ENCODE peak calls at places on chromosomes 11 and 22, in six cellular contexts. V is body of pancreas, Q is A549, X is gastrocnemius medialis, S is GM12878, P is uterus. D is an unnamed sample.

GRCh38 chr11:134223066-134223465 is 701 bp downstream of the NCAPD3 start:
- DNase-seq in V (no peak), Q (no peak), X (no peak), S (no peak), P (no peak), D (no peak)

GRCh38 chr11:14520086-14520901 is at the start of gene PSMA1:
- DNase-seq in V (peak), Q (peak), X (peak), S (peak), P (peak), D (peak)

GRCh38 chr11:119673389-119674336 is 55.3 kb downstream of the NECTIN1 start:
- DNase-seq in V (peak), Q (no peak), X (no peak), S (peak), P (no peak), D (no peak)

GRCh38 chr11:64015935-64016468 is 19.7 kb upstream of the FLRT1 start:
- DNase-seq in V (no peak), Q (no peak), X (no peak), S (no peak), P (no peak), D (no peak)

GRCh38 chr22:50008151-50009040 is 4.2 kb downstream of the IL17REL start:
- DNase-seq in V (no peak), Q (no peak), X (no peak), S (no peak), P (no peak), D (no peak)

GRCh38 chr11:16713594-16713993 is 24.9 kb upstream of the C11orf58 start:
- DNase-seq in V (no peak), Q (no peak), X (no peak), S (no peak), P (no peak), D (no peak)

GRCh38 chr11:128956401-128957203 is 13.9 kb upstream of the TP53AIP1 start:
- DNase-seq in V (peak), Q (peak), X (no peak), S (peak), P (no peak), D (peak)

GRCh38 chr22:28929197-28929596 is 45.8 kb downstream of the ZNRF3 start:
- DNase-seq in V (no peak), Q (no peak), X (no peak), S (no peak), P (no peak), D (no peak)

GRCh38 chr11:23995891-23996290 is 501.0 kb upstream of the LUZP2 start:
- DNase-seq in V (no peak), Q (no peak), X (no peak), S (no peak), P (no peak), D (no peak)

GRCh38 chr11:42772886-42773285 is 538.9 kb upstream of the API5 start:
- DNase-seq in V (no peak), Q (no peak), X (no peak), S (no peak), P (no peak), D (no peak)

GRCh38 chr11:121931748-121932352 is 184.2 kb downstream of the BLID start:
- DNase-seq in V (no peak), Q (no peak), X (no peak), S (no peak), P (no peak), D (no peak)

GRCh38 chr11:2779499-2779980 is 79.7 kb upstream of the KCNQ1OT1 start:
- DNase-seq in V (no peak), Q (no peak), X (no peak), S (no peak), P (no peak), D (no peak)

GRCh38 chr11:18836415-18836814 is 44.8 kb upstream of the PTPN5 start:
- DNase-seq in V (no peak), Q (no peak), X (no peak), S (no peak), P (no peak), D (no peak)

GRCh38 chr11:125304876-125305275 is 140.3 kb downstream of the PKNOX2 start:
- DNase-seq in V (no peak), Q (no peak), X (no peak), S (no peak), P (no peak), D (no peak)

GRCh38 chr11:100631316-100631715 is 55.8 kb upstream of the ARHGAP42 start:
- DNase-seq in V (no peak), Q (no peak), X (no peak), S (no peak), P (no peak), D (no peak)

GRCh38 chr11:71459076-71459766 is 6.2 kb downstream of the NADSYN1 start:
- DNase-seq in V (no peak), Q (no peak), X (no peak), S (no peak), P (no peak), D (no peak)

GRCh38 chr11:86990520-86990919 is 35.3 kb upstream of the FZD4 start:
- DNase-seq in V (no peak), Q (no peak), X (no peak), S (no peak), P (no peak), D (no peak)

GRCh38 chr11:130534525-130534924 is 86.1 kb downstream of the ADAMTS15 start:
- DNase-seq in V (no peak), Q (no peak), X (no peak), S (no peak), P (no peak), D (no peak)

GRCh38 chr11:72705442-72706365 is 31.5 kb upstream of the PDE2A start:
- DNase-seq in V (no peak), Q (no peak), X (no peak), S (no peak), P (no peak), D (no peak)

GRCh38 chr11:72704783-72705287 is 30.6 kb upstream of the PDE2A start:
- DNase-seq in V (no peak), Q (no peak), X (no peak), S (no peak), P (no peak), D (no peak)

GRCh38 chr11:72703281-72704008 is 29.2 kb upstream of the PDE2A start:
- DNase-seq in V (peak), Q (no peak), X (peak), S (no peak), P (peak), D (peak)

GRCh38 chr11:72702842-72703241 is 28.6 kb upstream of the PDE2A start:
- DNase-seq in V (no peak), Q (no peak), X (no peak), S (no peak), P (no peak), D (no peak)

DNA sequence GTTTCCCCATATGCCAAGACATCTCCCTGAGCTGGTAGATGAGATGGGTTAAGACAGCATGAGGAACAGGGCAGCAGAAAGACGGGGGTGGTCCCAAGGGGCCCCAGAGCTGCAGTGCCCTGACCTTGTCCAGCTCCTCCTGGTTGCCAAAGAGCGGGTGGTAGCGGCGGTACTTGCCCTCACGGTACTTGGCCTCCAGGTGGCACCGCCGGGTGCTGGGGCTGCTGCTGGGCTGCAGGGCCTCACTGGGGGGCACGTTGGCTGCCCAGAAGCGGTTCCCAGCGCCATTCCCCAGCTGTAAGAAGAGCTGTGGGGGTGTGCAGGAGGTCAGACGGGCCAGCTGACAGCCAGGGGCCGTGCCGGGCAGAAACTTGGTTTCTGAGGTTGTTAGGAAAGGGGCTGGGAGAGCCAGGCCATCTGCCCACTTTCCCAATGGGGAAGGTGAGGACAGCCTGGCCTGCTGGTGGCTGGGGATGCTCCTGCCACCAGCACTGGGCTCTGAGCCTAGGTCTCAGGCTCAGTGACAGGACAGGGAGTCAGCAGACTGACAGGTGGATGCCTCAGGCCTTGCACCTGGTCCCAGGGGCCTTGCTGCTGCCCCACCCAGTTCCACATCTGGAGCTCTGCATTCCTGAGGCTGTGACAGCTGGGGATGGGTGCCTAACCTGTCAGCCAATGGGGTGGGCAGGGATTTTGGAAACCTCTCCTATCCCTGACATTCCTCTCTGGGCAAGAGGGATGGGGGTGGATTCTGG is 30.0 kb upstream of the PDE2A start:
- DNase-seq in V (no peak), Q (no peak), X (no peak), S (no peak), P (no peak), D (no peak)
- TF ChIP-seq POLR2A in V (no peak), Q (no peak), X (no peak), S (no peak), P (no peak), D (no peak)

DNA sequence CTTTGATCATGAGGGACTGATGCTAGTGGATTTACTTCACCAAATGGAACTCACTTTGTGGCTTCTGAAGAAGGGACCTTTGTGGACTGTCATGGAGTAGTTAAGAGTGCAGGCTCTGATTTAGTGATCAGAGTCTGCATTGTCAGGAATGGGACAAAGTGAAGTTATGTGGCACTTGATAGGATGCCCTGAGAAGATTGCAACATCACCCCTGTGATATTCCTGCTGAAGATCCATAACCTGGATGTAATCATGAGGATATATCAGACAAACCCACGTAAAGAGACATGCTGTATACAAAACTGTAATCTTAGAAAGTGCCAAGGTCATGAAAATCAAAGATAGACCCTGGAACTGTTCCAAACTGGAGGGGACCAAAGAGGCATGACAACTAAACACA is 1.6 kb upstream of the TFIP11 start:
- DNase-seq in V (no peak), Q (no peak), X (no peak), S (no peak), P (no peak), D (no peak)
- H3K4me3 ChIP-seq in V (no peak), Q (no peak), X (no peak), S (peak), P (no peak), D (no peak)

GRCh38 chr11:44475114-44475686 is 90.3 kb upstream of the CD82 start:
- DNase-seq in V (no peak), Q (no peak), X (no peak), S (no peak), P (no peak), D (peak)
- TF ChIP-seq POLR2A in V (no peak), Q (no peak), X (no peak), S (no peak), P (no peak), D (no peak)

GRCh38 chr22:46063861-46064235 is 86.5 kb upstream of the PPARA start:
- DNase-seq in V (peak), Q (no peak), X (peak), S (no peak), P (peak), D (peak)
- H3K4me3 ChIP-seq in V (no peak), Q (no peak), X (peak), S (no peak), P (no peak), D (peak)

GRCh38 chr11:61971177-61972111 is 4.0 kb upstream of the FTH1 start:
- DNase-seq in V (peak), Q (peak), X (peak), S (peak), P (peak), D (peak)
- TF ChIP-seq POLR2A in V (peak), Q (no peak), X (peak), S (peak), P (peak), D (peak)